ENCODE peak calls at places on chromosomes 3 and 15, in seven cellular contexts. One of them, this sample, is unnamed.

GRCh38 chr15:98887976-98888375 is 119.6 kb downstream of the PGPEP1L start:
- DNase-seq in stromal cell of bone marrow: no peak
- DNase-seq in NCI-H748 treated with DMSO at 0.1 percent for 48 hours: no peak
- DNase-seq in Kasumi-1: no peak
- DNase-seq in cardiac fibroblast: no peak
- DNase-seq in putamen: no peak
- DNase-seq in EL: no peak
- DNase-seq in this sample: no peak

GRCh38 chr15:90957105-90957790 is 2.6 kb downstream of the RCCD1 start:
- DNase-seq in NCI-H748 treated with DMSO at 0.1 percent for 48 hours: no peak
- DNase-seq in stromal cell of bone marrow: no peak
- DNase-seq in EL: peak
- DNase-seq in cardiac fibroblast: peak
- DNase-seq in Kasumi-1: no peak
- DNase-seq in putamen: no peak
- DNase-seq in this sample: no peak

GRCh38 chr15:36501063-36501678 is 78.3 kb upstream of the CDIN1 start:
- DNase-seq in cardiac fibroblast: peak
- DNase-seq in NCI-H748 treated with DMSO at 0.1 percent for 48 hours: peak
- DNase-seq in Kasumi-1: peak
- DNase-seq in stromal cell of bone marrow: peak
- DNase-seq in EL: peak
- DNase-seq in putamen: peak
- DNase-seq in this sample: peak

GRCh38 chr3:153163349-153164008 is 1.5 kb downstream of the RAP2B start:
- DNase-seq in Kasumi-1: peak
- DNase-seq in putamen: no peak
- DNase-seq in EL: peak
- DNase-seq in stromal cell of bone marrow: no peak
- DNase-seq in cardiac fibroblast: peak
- DNase-seq in NCI-H748 treated with DMSO at 0.1 percent for 48 hours: no peak
- DNase-seq in this sample: no peak

GRCh38 chr15:24039683-24040082 is 352.6 kb upstream of the NDN start:
- DNase-seq in EL: no peak
- DNase-seq in NCI-H748 treated with DMSO at 0.1 percent for 48 hours: no peak
- DNase-seq in Kasumi-1: no peak
- DNase-seq in stromal cell of bone marrow: no peak
- DNase-seq in putamen: no peak
- DNase-seq in cardiac fibroblast: peak
- DNase-seq in this sample: no peak

GRCh38 chr3:125001557-125002413 is 54.0 kb downstream of the HEG1 start:
- DNase-seq in NCI-H748 treated with DMSO at 0.1 percent for 48 hours: no peak
- DNase-seq in Kasumi-1: no peak
- DNase-seq in stromal cell of bone marrow: no peak
- DNase-seq in cardiac fibroblast: no peak
- DNase-seq in putamen: no peak
- DNase-seq in EL: no peak
- DNase-seq in this sample: no peak

GRCh38 chr15:74789741-74790079 is 7.8 kb downstream of the CSK start:
- DNase-seq in Kasumi-1: no peak
- DNase-seq in NCI-H748 treated with DMSO at 0.1 percent for 48 hours: no peak
- DNase-seq in stromal cell of bone marrow: no peak
- DNase-seq in putamen: no peak
- DNase-seq in cardiac fibroblast: no peak
- DNase-seq in EL: no peak
- DNase-seq in this sample: no peak

GRCh38 chr3:71780430-71780829 is 4.5 kb downstream of the PROK2 start:
- DNase-seq in stromal cell of bone marrow: no peak
- DNase-seq in putamen: no peak
- DNase-seq in EL: no peak
- DNase-seq in Kasumi-1: no peak
- DNase-seq in NCI-H748 treated with DMSO at 0.1 percent for 48 hours: no peak
- DNase-seq in cardiac fibroblast: no peak
- DNase-seq in this sample: no peak

GRCh38 chr3:131778526-131778925 is 256.3 kb downstream of the CPNE4 start:
- DNase-seq in stromal cell of bone marrow: no peak
- DNase-seq in putamen: no peak
- DNase-seq in NCI-H748 treated with DMSO at 0.1 percent for 48 hours: no peak
- DNase-seq in cardiac fibroblast: no peak
- DNase-seq in Kasumi-1: no peak
- DNase-seq in EL: no peak
- DNase-seq in this sample: no peak

GRCh38 chr3:194142156-194142910 is 6.4 kb downstream of the HES1 start:
- DNase-seq in stromal cell of bone marrow: no peak
- DNase-seq in putamen: no peak
- DNase-seq in cardiac fibroblast: peak
- DNase-seq in Kasumi-1: no peak
- DNase-seq in EL: no peak
- DNase-seq in NCI-H748 treated with DMSO at 0.1 percent for 48 hours: no peak
- DNase-seq in this sample: no peak

GRCh38 chr15:89335289-89336041 is 841 bp upstream of the POLG start:
- DNase-seq in NCI-H748 treated with DMSO at 0.1 percent for 48 hours: peak
- DNase-seq in EL: no peak
- DNase-seq in Kasumi-1: peak
- DNase-seq in cardiac fibroblast: no peak
- DNase-seq in putamen: no peak
- DNase-seq in stromal cell of bone marrow: no peak
- DNase-seq in this sample: no peak

GRCh38 chr3:51646091-51646490 is 25.0 kb upstream of the TEX264 start:
- DNase-seq in putamen: no peak
- DNase-seq in EL: peak
- DNase-seq in cardiac fibroblast: no peak
- DNase-seq in stromal cell of bone marrow: no peak
- DNase-seq in Kasumi-1: no peak
- DNase-seq in NCI-H748 treated with DMSO at 0.1 percent for 48 hours: no peak
- DNase-seq in this sample: no peak

GRCh38 chr3:40582401-40583027 is 57.8 kb downstream of the ZNF621 start:
- DNase-seq in NCI-H748 treated with DMSO at 0.1 percent for 48 hours: no peak
- DNase-seq in cardiac fibroblast: no peak
- DNase-seq in EL: no peak
- DNase-seq in Kasumi-1: no peak
- DNase-seq in stromal cell of bone marrow: no peak
- DNase-seq in putamen: no peak
- DNase-seq in this sample: no peak

GRCh38 chr15:58212909-58213526 is 74.8 kb downstream of the AQP9 start:
- DNase-seq in stromal cell of bone marrow: no peak
- DNase-seq in EL: peak
- DNase-seq in putamen: peak
- DNase-seq in NCI-H748 treated with DMSO at 0.1 percent for 48 hours: no peak
- DNase-seq in Kasumi-1: peak
- DNase-seq in cardiac fibroblast: peak
- DNase-seq in this sample: no peak

GRCh38 chr3:131630117-131630516 is 127.3 kb upstream of the MRPL3 start:
- DNase-seq in EL: peak
- DNase-seq in NCI-H748 treated with DMSO at 0.1 percent for 48 hours: no peak
- DNase-seq in Kasumi-1: peak
- DNase-seq in cardiac fibroblast: no peak
- DNase-seq in stromal cell of bone marrow: no peak
- DNase-seq in putamen: no peak
- DNase-seq in this sample: no peak

GRCh38 chr15:38391186-38391585 is 62.7 kb upstream of the FAM98B start:
- DNase-seq in NCI-H748 treated with DMSO at 0.1 percent for 48 hours: no peak
- DNase-seq in cardiac fibroblast: no peak
- DNase-seq in putamen: no peak
- DNase-seq in EL: no peak
- DNase-seq in Kasumi-1: no peak
- DNase-seq in stromal cell of bone marrow: no peak
- DNase-seq in this sample: no peak

GRCh38 chr3:32313723-32314473 is 75.4 kb downstream of the CMTM8 start:
- DNase-seq in cardiac fibroblast: peak
- DNase-seq in Kasumi-1: peak
- DNase-seq in putamen: peak
- DNase-seq in NCI-H748 treated with DMSO at 0.1 percent for 48 hours: no peak
- DNase-seq in stromal cell of bone marrow: no peak
- DNase-seq in EL: peak
- DNase-seq in this sample: no peak

GRCh38 chr3:123881771-123882170 is 2.4 kb downstream of the MYLK start:
- DNase-seq in putamen: no peak
- DNase-seq in stromal cell of bone marrow: no peak
- DNase-seq in EL: no peak
- DNase-seq in Kasumi-1: no peak
- DNase-seq in cardiac fibroblast: no peak
- DNase-seq in NCI-H748 treated with DMSO at 0.1 percent for 48 hours: no peak
- DNase-seq in this sample: no peak

GRCh38 chr15:29822685-29823459 is 604 bp upstream of the TJP1 start:
- DNase-seq in stromal cell of bone marrow: peak
- DNase-seq in cardiac fibroblast: peak
- DNase-seq in EL: peak
- DNase-seq in Kasumi-1: no peak
- DNase-seq in putamen: peak
- DNase-seq in NCI-H748 treated with DMSO at 0.1 percent for 48 hours: peak
- DNase-seq in this sample: peak

GRCh38 chr15:29736745-29737023 is 85.6 kb downstream of the TJP1 start:
- DNase-seq in NCI-H748 treated with DMSO at 0.1 percent for 48 hours: no peak
- DNase-seq in putamen: no peak
- DNase-seq in cardiac fibroblast: peak
- DNase-seq in EL: peak
- DNase-seq in Kasumi-1: no peak
- DNase-seq in stromal cell of bone marrow: no peak
- DNase-seq in this sample: no peak